ENCODE peak calls at places on chromosomes 2 and 18, in four cellular contexts. T is NB4, X is heart left ventricle, Y is A549. Z is an unnamed sample.

GRCh38 chr18:457533-457932 is 43.0 kb downstream of the COLEC12 start:
- DNase-seq in T (peak), Y (no peak), X (no peak), Z (no peak)

GRCh38 chr18:61333746-61334490 is 688 bp downstream of the CDH20 start:
- DNase-seq in Y (no peak), T (no peak), X (peak), Z (no peak)

GRCh38 chr18:8835556-8835955 is 130.2 kb downstream of the MTCL1 start:
- DNase-seq in T (peak), X (no peak), Y (no peak), Z (no peak)

GRCh38 chr2:70029814-70030409 is 57.4 kb upstream of the PCBP1 start:
- DNase-seq in T (peak), X (peak), Y (no peak), Z (no peak)

GRCh38 chr2:132581917-132582316 is 88.1 kb downstream of the LYPD1 start:
- DNase-seq in Y (no peak), T (no peak), X (no peak), Z (peak)

GRCh38 chr2:38184964-38185603 is 109.1 kb upstream of the CYP1B1 start:
- DNase-seq in X (no peak), T (no peak), Y (no peak), Z (no peak)

GRCh38 chr2:200340527-200341224 is 34.2 kb downstream of the SPATS2L start:
- DNase-seq in X (no peak), T (no peak), Y (no peak), Z (no peak)

GRCh38 chr2:130911482-130911881 is 74.8 kb downstream of the ARHGEF4 start:
- DNase-seq in X (no peak), T (no peak), Y (no peak), Z (no peak)

GRCh38 chr18:43396266-43396665 is 119.0 kb upstream of the SYT4 start:
- DNase-seq in Y (peak), T (peak), X (no peak), Z (no peak)

GRCh38 chr2:134324942-134325341 is 71.1 kb downstream of the MGAT5 start:
- DNase-seq in T (peak), Y (no peak), X (no peak), Z (no peak)

GRCh38 chr2:28709101-28709500 is 42.5 kb upstream of the PPP1CB start:
- DNase-seq in Y (peak), T (no peak), X (no peak), Z (no peak)

GRCh38 chr18:59033361-59033760 is 106.3 kb upstream of the SEC11C start:
- DNase-seq in X (no peak), T (peak), Y (no peak), Z (no peak)

GRCh38 chr2:173520918-173521317 is 166.2 kb downstream of the CDCA7 start:
- DNase-seq in Y (no peak), T (no peak), X (no peak), Z (no peak)

GRCh38 chr18:22346342-22346967 is 71.3 kb downstream of the CTAGE1 start:
- DNase-seq in T (no peak), Y (no peak), X (peak), Z (peak)

GRCh38 chr18:3867768-3868445 is 417.9 kb downstream of the TGIF1 start:
- DNase-seq in Y (no peak), T (no peak), X (no peak), Z (no peak)

GRCh38 chr18:45519881-45520280 is 95.4 kb upstream of the SLC14A2 start:
- DNase-seq in T (no peak), X (no peak), Y (no peak), Z (no peak)

GRCh38 chr2:240644171-240644651 is 18.9 kb downstream of the GPR35 start:
- DNase-seq in X (no peak), Y (no peak), T (no peak), Z (peak)

GRCh38 chr18:48959921-48960920 is 9.5 kb upstream of the SMAD7 start:
- DNase-seq in T (no peak), X (no peak), Y (no peak), Z (no peak)

GRCh38 chr2:89784960-89785359 is 1093.5 kb downstream of the RPIA start:
- DNase-seq in X (no peak), T (no peak), Y (no peak), Z (no peak)

GRCh38 chr2:188984126-188984525 is 10.0 kb downstream of the COL3A1 start:
- DNase-seq in Y (peak), T (no peak), X (no peak), Z (no peak)

GRCh38 chr2:233972941-233973575 is 55.9 kb downstream of the TRPM8 start:
- DNase-seq in T (peak), X (peak), Y (no peak), Z (no peak)

GRCh38 chr2:113672297-113672696 is 45.2 kb downstream of the RABL2A start:
- DNase-seq in Y (no peak), T (no peak), X (no peak), Z (no peak)

GRCh38 chr2:275457-275856 is 10.7 kb downstream of the ACP1 start:
- DNase-seq in Y (no peak), X (no peak), T (no peak), Z (no peak)

GRCh38 chr2:195445639-195446038 is 211.4 kb upstream of the SLC39A10 start:
- DNase-seq in T (no peak), Y (no peak), X (no peak), Z (no peak)

GRCh38 chr2:12619975-12620374 is 96.8 kb upstream of the TRIB2 start:
- DNase-seq in X (peak), Y (no peak), T (peak), Z (no peak)

GRCh38 chr18:61209802-61210201 is 123.4 kb upstream of the CDH20 start:
- DNase-seq in T (no peak), Y (no peak), X (no peak), Z (no peak)

GRCh38 chr18:50836521-50836957 is 16.7 kb upstream of the MRO start:
- DNase-seq in Y (peak), T (peak), X (no peak), Z (no peak)

GRCh38 chr2:54927085-54927750 is 123.0 kb downstream of the RTN4 start:
- DNase-seq in X (no peak), T (no peak), Y (no peak), Z (no peak)

GRCh38 chr2:60742419-60742818 is 13.6 kb upstream of the PAPOLG start:
- DNase-seq in T (no peak), X (no peak), Y (no peak), Z (no peak)

GRCh38 chr2:60746318-60746717 is 9.8 kb upstream of the PAPOLG start:
- DNase-seq in Y (no peak), X (no peak), T (no peak), Z (no peak)

GRCh38 chr2:60741588-60741987 is 14.5 kb upstream of the PAPOLG start:
- DNase-seq in X (no peak), T (peak), Y (no peak), Z (no peak)

GRCh38 chr2:60745761-60746160 is 10.3 kb upstream of the PAPOLG start:
- DNase-seq in T (peak), X (no peak), Y (no peak), Z (no peak)

GRCh38 chr2:60745330-60745729 is 10.7 kb upstream of the PAPOLG start:
- DNase-seq in T (no peak), X (no peak), Y (no peak), Z (no peak)
- TF ChIP-seq POLR2A in T (no peak), X (no peak), Y (no peak), Z (no peak)

GRCh38 chr2:101367508-101367907 is 19.8 kb downstream of the CREG2 start:
- DNase-seq in Y (no peak), T (no peak), X (no peak), Z (no peak)
- TF ChIP-seq POLR2A in Y (no peak), T (no peak), X (no peak), Z (no peak)

GRCh38 chr2:18560797-18561085 is 288 bp upstream of the RDH14 start:
- DNase-seq in X (no peak), Y (no peak), T (no peak), Z (no peak)
- TF ChIP-seq POLR2A in X (no peak), Y (peak), T (peak), Z (no peak)

GRCh38 chr2:65317841-65318240 is 90.2 kb downstream of the ACTR2 start:
- DNase-seq in X (no peak), T (no peak), Y (no peak), Z (peak)

GRCh38 chr2:65319080-65319673 is 91.5 kb downstream of the ACTR2 start:
- DNase-seq in T (no peak), Y (no peak), X (no peak), Z (peak)

GRCh38 chr2:65320042-65320711 is 92.5 kb downstream of the ACTR2 start:
- DNase-seq in Y (peak), T (peak), X (peak), Z (peak)

GRCh38 chr2:65316072-65316471 is 88.4 kb downstream of the ACTR2 start:
- DNase-seq in Y (no peak), X (peak), T (no peak), Z (peak)

GRCh38 chr2:65319674-65320041 is 92.0 kb downstream of the ACTR2 start:
- DNase-seq in T (no peak), Y (no peak), X (no peak), Z (peak)
- TF ChIP-seq POLR2A in T (no peak), Y (no peak), X (no peak), Z (no peak)

DNA sequence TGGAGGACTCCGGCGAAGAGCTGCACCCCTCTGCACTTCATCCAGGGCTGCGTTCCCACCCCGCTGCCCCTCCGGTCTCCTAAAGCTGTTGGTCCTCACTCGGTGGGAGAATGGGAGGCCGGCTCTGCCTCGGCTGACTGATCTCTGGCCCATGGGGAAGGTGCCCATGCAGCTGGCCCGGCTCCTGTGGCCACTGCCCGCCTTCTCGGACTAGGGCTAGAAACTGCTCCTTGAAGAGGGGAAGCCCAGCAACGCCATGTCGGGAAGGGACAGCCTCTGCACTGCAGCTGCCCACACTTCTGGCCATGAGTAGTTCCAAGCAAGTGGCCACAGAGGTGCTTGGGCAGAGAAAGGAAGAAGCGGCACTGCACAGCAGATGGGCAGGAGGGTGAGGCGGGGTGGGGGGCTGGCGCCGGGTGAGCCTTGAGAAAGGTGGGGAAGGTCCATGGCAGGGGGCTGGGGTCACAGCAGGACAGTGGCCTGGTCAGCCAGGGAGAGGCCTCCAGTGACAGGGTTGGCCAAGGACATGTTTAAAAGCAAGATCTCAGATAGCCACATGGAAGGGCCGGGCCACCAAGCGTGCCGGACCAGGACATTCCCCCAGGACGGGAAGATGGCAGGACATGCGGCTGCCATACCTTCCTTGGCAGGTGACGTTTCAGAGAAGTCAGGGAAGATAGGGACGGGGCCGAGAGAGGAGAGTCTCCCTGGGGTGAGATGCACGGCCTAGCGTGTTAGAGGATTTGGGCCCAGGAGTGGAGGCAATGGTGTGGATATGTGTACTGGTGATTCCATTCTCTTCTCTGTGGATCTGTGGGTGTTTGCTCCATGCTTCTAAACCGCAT is 158.8 kb upstream of the HDAC4 start:
- DNase-seq in X (no peak), T (no peak), Y (no peak), Z (no peak)
- TF ChIP-seq POLR2A in X (no peak), T (no peak), Y (no peak), Z (no peak)

GRCh38 chr2:237964578-237965404 is 2.0 kb upstream of the UBE2F start:
- DNase-seq in Y (no peak), X (no peak), T (no peak), Z (no peak)

GRCh38 chr2:237966250-237966564 is 607 bp upstream of the UBE2F start:
- DNase-seq in Y (no peak), X (no peak), T (no peak), Z (no peak)

GRCh38 chr2:237967463-237967871 is 653 bp downstream of the UBE2F start:
- DNase-seq in X (peak), Y (no peak), T (peak), Z (no peak)

GRCh38 chr2:237968048-237968862 is 1.4 kb downstream of the UBE2F start:
- DNase-seq in X (peak), Y (peak), T (peak), Z (no peak)

DNA sequence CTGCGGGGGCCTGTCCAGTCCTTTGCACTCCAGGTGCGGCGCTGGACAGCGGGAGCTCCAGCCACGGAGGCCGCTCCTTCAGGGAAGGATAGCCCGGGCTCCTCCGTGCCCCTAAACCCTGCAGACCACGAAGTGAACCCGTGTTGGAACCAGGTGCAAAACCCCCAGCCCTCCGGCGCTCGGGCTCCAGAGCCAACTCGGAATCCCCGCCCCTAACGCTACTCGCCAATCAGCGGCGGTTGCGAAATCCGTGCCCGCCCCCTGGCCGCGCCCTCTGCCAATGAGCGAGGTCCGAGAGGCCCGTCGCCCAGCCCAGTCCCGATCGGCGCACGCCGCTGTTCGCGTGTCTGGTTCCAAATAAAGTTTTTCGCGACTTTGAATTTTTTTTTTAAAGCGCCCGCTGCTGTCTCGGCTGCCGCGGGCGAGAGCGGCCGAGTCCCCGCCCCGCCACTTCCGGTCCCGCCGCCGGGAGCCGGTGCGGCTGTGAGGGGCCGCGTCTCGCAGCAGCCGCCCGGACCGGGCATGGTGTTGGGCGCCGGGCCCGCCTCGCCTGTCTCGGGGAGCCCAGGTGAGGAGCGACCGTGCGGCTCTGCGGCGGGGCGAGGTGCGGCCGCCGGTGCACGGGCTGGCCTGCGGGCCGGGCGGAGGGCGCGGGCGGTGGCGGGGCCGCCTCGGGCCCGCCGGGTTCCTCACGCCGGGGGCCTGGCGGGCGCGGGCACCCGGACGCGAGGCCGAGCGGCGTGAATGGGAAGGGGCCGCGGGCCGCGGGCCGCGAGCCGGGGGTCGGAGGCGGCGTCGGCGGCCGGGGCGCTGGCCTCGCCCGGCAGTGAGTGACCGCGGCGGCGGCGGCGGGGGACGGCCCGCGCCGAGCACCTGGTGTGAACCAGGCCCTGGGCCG is at the start of gene UBE2F:
- DNase-seq in Y (peak), T (peak), X (peak), Z (peak)
- TF ChIP-seq POLR2A in Y (peak), T (peak), X (peak), Z (peak)

GRCh38 chr2:105449083-105449482 is 50.2 kb upstream of the FHL2 start:
- DNase-seq in X (peak), T (no peak), Y (peak), Z (no peak)
- TF ChIP-seq POLR2A in X (no peak), T (no peak), Y (no peak), Z (no peak)

GRCh38 chr2:118013724-118014491 is at the start of gene CCDC93:
- DNase-seq in T (peak), X (peak), Y (peak), Z (peak)
- TF ChIP-seq POLR2A in T (peak), X (peak), Y (peak), Z (peak)

DNA sequence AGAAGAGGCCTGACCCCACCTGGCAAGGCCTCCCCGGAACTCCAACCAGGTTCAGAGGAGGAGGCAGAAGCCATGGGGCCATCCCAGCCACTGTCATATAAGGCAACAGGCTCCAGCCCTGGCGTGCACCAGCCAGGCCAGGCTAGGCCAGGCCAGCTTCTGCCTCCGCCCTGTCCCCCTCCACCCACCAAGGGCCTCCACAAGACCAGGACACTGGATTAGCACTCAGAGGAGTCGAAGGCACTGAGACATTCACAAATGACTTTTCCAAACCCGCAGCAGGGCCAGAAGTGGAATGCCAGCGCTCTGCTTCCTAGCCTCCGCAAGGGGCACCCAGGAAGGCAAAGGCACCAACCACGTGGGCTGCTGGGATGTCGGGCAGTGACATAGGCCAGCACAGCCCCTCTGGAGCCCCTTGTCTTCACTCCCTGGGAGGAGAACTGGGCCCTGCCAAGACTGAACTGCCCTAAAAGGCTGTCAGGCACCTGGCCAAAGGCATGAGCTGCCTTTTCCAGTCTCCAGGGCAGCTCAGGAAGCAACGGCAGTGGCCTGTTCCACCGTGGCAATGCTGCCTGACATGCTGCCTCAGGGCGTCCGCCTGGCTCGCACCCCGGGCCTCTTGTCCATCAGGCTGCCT is 37.6 kb upstream of the SEMA4C start:
- DNase-seq in X (peak), T (no peak), Y (no peak), Z (peak)
- TF ChIP-seq POLR2A in X (peak), T (no peak), Y (no peak), Z (no peak)

GRCh38 chr2:230969673-230970015 is 26.3 kb upstream of the SPATA3 start:
- DNase-seq in T (no peak), X (no peak), Y (no peak), Z (no peak)

GRCh38 chr2:230975927-230976326 is 20.0 kb upstream of the SPATA3 start:
- DNase-seq in T (no peak), Y (no peak), X (no peak), Z (no peak)

GRCh38 chr2:230968921-230969672 is 26.8 kb upstream of the SPATA3 start:
- DNase-seq in X (no peak), Y (no peak), T (no peak), Z (no peak)

GRCh38 chr2:230974096-230974913 is 21.6 kb upstream of the SPATA3 start:
- DNase-seq in T (peak), Y (no peak), X (no peak), Z (no peak)

DNA sequence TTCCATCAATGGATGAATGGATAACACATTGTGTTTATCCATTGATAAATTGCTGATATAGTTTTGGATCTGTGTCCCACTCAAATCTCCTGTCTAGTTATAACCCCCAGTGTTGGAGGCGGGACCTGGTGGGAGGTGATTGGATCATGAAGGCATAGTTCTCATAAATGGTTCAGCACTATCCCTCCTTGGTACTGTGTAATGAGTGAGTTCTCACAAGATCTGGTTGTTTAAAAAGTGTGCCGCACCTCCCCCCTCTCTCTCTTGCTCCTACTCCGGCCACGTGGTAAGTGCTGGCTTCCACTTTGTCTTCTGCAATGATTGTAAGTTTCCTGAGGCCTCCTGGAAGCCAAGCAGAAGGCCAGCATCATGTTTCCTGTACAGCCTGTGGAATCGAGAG is 23.9 kb upstream of the SPATA3 start:
- DNase-seq in X (no peak), Y (no peak), T (no peak), Z (no peak)
- TF ChIP-seq POLR2A in X (no peak), Y (no peak), T (no peak), Z (no peak)